ENCODE peak calls at places on chromosomes 12 and 14, in ten cellular contexts. Z is IMR-90; C is CD8-positive, alpha-beta T cell; I is adrenal gland; N is heart left ventricle; Q is mucosa of descending colon; V is tibial nerve; W is CD8-positive, alpha-beta memory T cell; B is PC-3; R is body of pancreas. E is an unnamed sample.
A peak's percentile ranks its signal among the peaks of the same experiment; 100 is the strongest.

GRCh38 chr12:124703852-124704251 is 136.4 kb upstream of the NCOR2 start:
- DNase-seq in C (no peak), I (no peak), Q (no peak), W (no peak), R (no peak), V (no peak), B (no peak), N (no peak), Z (no peak), E (no peak)

GRCh38 chr14:99273724-99274345 is 1.8 kb upstream of the BCL11B start:
- DNase-seq in N (no peak), I (no peak), C (no peak), W (no peak), V (no peak), Q (peak; percentile 85), B (no peak), R (no peak), Z (no peak), E (no peak)

GRCh38 chr12:94033112-94033511 is 115.3 kb upstream of the PLXNC1 start:
- DNase-seq in W (peak; percentile 42), Z (no peak), R (no peak), Q (no peak), C (no peak), N (no peak), V (no peak), B (no peak), I (no peak), E (no peak)

GRCh38 chr14:62015945-62016344 is 253.7 kb downstream of the SNAPC1 start:
- DNase-seq in I (no peak), B (peak; percentile 35), N (no peak), V (no peak), W (no peak), Q (no peak), C (no peak), Z (peak; percentile 60), R (no peak), E (no peak)

GRCh38 chr12:46369095-46369473 is 3.5 kb downstream of the SLC38A2 start:
- DNase-seq in N (no peak), C (no peak), Z (no peak), R (no peak), B (no peak), W (no peak), V (no peak), Q (no peak), I (no peak), E (no peak)

GRCh38 chr14:61343471-61343870 is 22.1 kb downstream of the PRKCH start:
- DNase-seq in W (no peak), R (no peak), V (no peak), N (no peak), Q (no peak), Z (no peak), B (peak; percentile 16), I (no peak), C (no peak), E (no peak)

GRCh38 chr12:3672113-3672509 is 80.8 kb downstream of the CRACR2A start:
- DNase-seq in I (no peak), Z (no peak), R (no peak), N (no peak), Q (no peak), V (no peak), C (no peak), W (no peak), B (no peak), E (no peak)

GRCh38 chr14:100304825-100305445 is 1.3 kb downstream of the SLC25A29 start:
- DNase-seq in W (no peak), Q (peak; percentile 76), Z (peak; percentile 22), V (no peak), C (no peak), R (peak; percentile 88), B (peak; percentile 48), I (peak; percentile 83), N (no peak), E (no peak)

GRCh38 chr12:41254546-41254945 is 66.4 kb downstream of the PDZRN4 start:
- DNase-seq in Z (no peak), I (peak; percentile 20), Q (no peak), C (no peak), R (no peak), N (no peak), B (no peak), V (no peak), W (no peak), E (no peak)

GRCh38 chr14:72443991-72444431 is 449.9 kb downstream of the DPF3 start:
- DNase-seq in N (no peak), R (no peak), B (no peak), I (no peak), W (peak; percentile 34), V (no peak), C (no peak), Q (no peak), Z (no peak), E (no peak)

GRCh38 chr14:69629225-69630127 is 18.1 kb downstream of the SUSD6 start:
- DNase-seq in V (no peak), R (no peak), Z (peak; percentile 50), C (no peak), B (no peak), W (no peak), N (no peak), I (no peak), Q (no peak), E (no peak)

GRCh38 chr12:57521475-57522018 is 1.1 kb upstream of the MBD6 start:
- DNase-seq in B (no peak), W (no peak), Z (peak; percentile 61), Q (peak; percentile 79), N (no peak), R (peak; percentile 52), I (peak; percentile 69), V (peak; percentile 35), C (no peak), E (no peak)

DNA sequence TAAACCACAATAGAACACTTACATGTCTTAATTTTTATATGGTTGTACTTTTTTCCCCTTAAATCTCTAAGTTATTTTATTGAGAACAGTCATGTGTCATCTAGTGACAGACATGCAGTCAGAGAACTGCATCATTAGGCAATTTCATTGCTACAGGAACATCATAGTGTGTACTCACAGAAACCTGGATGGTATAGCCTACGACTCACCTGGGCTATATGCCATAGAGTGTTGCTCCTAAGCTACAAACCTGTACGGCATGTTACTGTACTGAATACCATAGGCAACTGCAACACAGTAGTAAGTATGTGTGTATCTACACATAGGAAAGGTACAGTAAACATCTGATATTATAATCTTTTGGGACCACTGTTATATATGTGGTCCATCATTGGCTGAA is 557.6 kb downstream of the PRKD1 start:
- DNase-seq in W (no peak), C (no peak), N (no peak), Q (no peak), Z (no peak), R (no peak), I (no peak), V (no peak), B (peak; percentile 38), E (no peak)
- H3K9me3 ChIP-seq in W (no peaks in the 10 kb centered on the region), C (no peaks in the 10 kb centered on the region), N (no peaks in the 10 kb centered on the region), Q (peaks cover 17% of the 10 kb centered on the region), Z (no peaks in the 10 kb centered on the region), R (no peaks in the 10 kb centered on the region), I (no peaks in the 10 kb centered on the region), V (no peaks in the 10 kb centered on the region), B (no peaks in the 10 kb centered on the region), E (no peaks in the 10 kb centered on the region)

GRCh38 chr14:48726080-48726642 is 860.0 kb downstream of the RPS29 start:
- DNase-seq in W (no peak), R (no peak), C (no peak), Z (peak; percentile 27), B (no peak), V (no peak), Q (no peak), N (no peak), I (no peak), E (no peak)

GRCh38 chr14:48723841-48724495 is 862.2 kb downstream of the RPS29 start:
- DNase-seq in I (no peak), N (no peak), Z (peak; percentile 23), B (no peak), C (no peak), V (no peak), R (no peak), W (no peak), Q (no peak), E (no peak)

DNA sequence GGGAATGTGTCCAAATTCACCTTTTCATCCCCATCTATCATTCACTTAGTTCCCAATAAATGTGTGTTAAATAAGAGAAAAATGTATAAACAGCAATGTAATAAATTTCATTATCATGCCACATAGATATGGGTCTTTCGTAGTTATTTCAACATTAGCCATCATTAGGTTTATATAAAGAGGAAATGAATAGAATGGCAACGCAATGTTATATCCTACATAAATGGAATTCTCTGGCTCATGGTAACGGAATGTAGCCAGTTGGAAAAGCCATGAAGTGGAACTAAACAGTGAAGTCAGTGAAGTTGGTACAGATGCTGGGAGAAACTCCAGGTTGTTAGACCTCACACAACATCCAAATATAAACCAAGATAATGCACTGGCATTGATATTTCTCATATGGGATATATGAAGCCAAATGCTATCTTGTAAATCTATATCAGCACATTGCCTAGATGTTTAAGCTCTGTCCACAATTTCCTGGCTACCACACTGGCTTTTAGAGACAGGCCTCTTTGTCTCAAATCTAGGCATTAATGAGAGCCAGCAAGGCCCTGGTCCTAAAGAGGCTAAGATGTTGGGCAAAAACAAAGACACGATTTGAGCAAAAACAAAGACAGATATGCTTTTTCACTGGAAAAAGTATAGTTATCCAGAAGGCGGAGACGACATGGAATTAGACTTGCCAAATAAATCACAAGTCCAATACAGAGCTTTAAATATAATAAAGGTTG is 861.0 kb downstream of the RPS29 start:
- DNase-seq in N (no peak), W (no peak), B (peak; percentile 26), I (no peak), C (no peak), V (no peak), Q (no peak), Z (peak; percentile 85), R (no peak), E (no peak)
- H3K9me3 ChIP-seq in N (no peaks in the 10 kb centered on the region), W (no peaks in the 10 kb centered on the region), B (no peaks in the 10 kb centered on the region), I (no peaks in the 10 kb centered on the region), C (no peaks in the 10 kb centered on the region), V (no peaks in the 10 kb centered on the region), Q (peaks cover 22% of the 10 kb centered on the region), Z (no peaks in the 10 kb centered on the region), R (no peaks in the 10 kb centered on the region), E (peaks cover 5% of the 10 kb centered on the region)

DNA sequence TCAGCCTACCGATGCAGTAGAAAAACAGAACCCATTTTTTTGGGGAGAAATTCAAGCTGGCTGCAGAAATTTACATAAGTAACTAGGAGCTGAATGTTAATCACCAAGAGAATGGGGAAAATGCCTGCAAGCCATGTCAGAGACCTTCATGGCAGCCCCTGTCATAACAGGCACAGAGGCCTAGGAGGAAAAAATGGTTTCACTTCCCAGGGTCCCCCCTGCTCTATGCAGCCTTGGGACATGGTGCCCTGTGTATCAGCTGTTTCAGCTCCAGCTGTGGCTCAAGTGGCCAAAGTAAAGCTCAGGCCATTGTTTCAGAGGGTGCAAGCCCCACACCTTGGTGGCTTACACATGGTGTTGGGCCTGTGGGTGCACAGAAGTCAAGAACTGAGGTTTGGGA is 842.5 kb downstream of the FLRT2 start:
- DNase-seq in R (no peak), W (no peak), N (no peak), B (no peak), I (no peak), Z (no peak), C (no peak), V (no peak), Q (no peak), E (no peak)
- H3K9me3 ChIP-seq in R (no peaks in the 10 kb centered on the region), W (no peaks in the 10 kb centered on the region), N (no peaks in the 10 kb centered on the region), B (peaks cover 12% of the 10 kb centered on the region), I (no peaks in the 10 kb centered on the region), Z (no peaks in the 10 kb centered on the region), C (no peaks in the 10 kb centered on the region), V (no peaks in the 10 kb centered on the region), Q (peaks cover 31% of the 10 kb centered on the region), E (peaks cover 3% of the 10 kb centered on the region)

DNA sequence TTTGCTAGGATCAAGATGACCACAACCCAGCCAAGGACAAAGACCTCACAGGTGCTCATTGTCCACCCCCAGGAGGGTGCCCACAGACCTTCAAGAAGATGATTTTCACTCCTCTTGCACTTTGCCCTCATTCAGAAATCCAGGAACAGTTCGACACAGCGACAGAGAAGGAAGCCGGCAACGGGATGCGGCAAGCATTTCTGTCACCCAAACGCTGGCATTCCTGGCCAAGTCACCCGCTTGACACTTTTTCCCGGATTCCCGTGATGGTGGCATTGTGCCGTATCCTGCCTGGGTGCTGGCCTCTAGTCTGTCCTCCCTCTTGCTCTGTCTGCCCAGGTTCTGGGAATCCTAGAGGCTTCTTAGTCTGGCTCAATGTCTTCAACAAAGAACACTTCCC is 770.4 kb upstream of the ALG10B start:
- DNase-seq in C (no peak), Z (no peak), N (no peak), W (no peak), B (no peak), Q (no peak), I (no peak), V (no peak), R (no peak), E (no peak)
- H3K9me3 ChIP-seq in C (no peaks in the 10 kb centered on the region), Z (peaks cover 50% of the 10 kb centered on the region), N (no peaks in the 10 kb centered on the region), W (no peaks in the 10 kb centered on the region), B (no peaks in the 10 kb centered on the region), Q (peaks cover 72% of the 10 kb centered on the region), I (no peaks in the 10 kb centered on the region), V (no peaks in the 10 kb centered on the region), R (no peaks in the 10 kb centered on the region), E (no peaks in the 10 kb centered on the region)